ENCODE peak calls at places on chromosomes 13 and 19, in six cellular contexts. D is PC-3, X is GM23248, E is OCI-LY7, V is SK-N-SH, Y is HCT116. Q is an unnamed sample.

GRCh38 chr19:23070353-23070781 is 46.5 kb upstream of the ZNF730 start:
- DNase-seq in D (no peak), X (peak; percentile 45), E (no peak), V (peak; percentile 73), Y (no peak), Q (no peak)

GRCh38 chr13:85528578-85529215 is 270.5 kb downstream of the SLITRK6 start:
- DNase-seq in D (peak; percentile 81), X (peak; percentile 1), E (no peak), V (no peak), Y (no peak), Q (no peak)

GRCh38 chr13:100842136-100842535 is 167.5 kb upstream of the TMTC4 start:
- DNase-seq in D (no peak), X (no peak), E (no peak), V (no peak), Y (no peak), Q (no peak)

GRCh38 chr19:29806098-29806866 is 5.5 kb upstream of the CCNE1 start:
- DNase-seq in D (no peak), X (peak; percentile 28), E (no peak), V (peak; percentile 67), Y (no peak), Q (peak; percentile 54)

GRCh38 chr19:48490980-48491792 is 20.4 kb downstream of the LMTK3 start:
- DNase-seq in D (peak; percentile 29), X (peak; percentile 45), E (peak; percentile 80), V (peak; percentile 82), Y (peak; percentile 71), Q (peak; percentile 79)

GRCh38 chr19:39356647-39357046 is 14.4 kb downstream of the SAMD4B start:
- DNase-seq in D (no peak), X (no peak), E (no peak), V (no peak), Y (no peak), Q (no peak)

GRCh38 chr13:35987572-35988513 is 143.3 kb downstream of the DCLK1 start:
- DNase-seq in D (no peak), X (no peak), E (no peak), V (no peak), Y (no peak), Q (no peak)

GRCh38 chr13:44932850-44933251 is 56.4 kb downstream of the NUFIP1 start:
- DNase-seq in D (peak; percentile 76), X (peak; percentile 75), E (no peak), V (no peak), Y (no peak), Q (no peak)

GRCh38 chr19:52716578-52716977 is 18.3 kb downstream of the ZNF611 start:
- DNase-seq in D (no peak), X (no peak), E (no peak), V (no peak), Y (no peak), Q (no peak)

GRCh38 chr19:42088471-42089190 is 12.7 kb downstream of the ZNF574 start:
- DNase-seq in D (no peak), X (peak; percentile 78), E (no peak), V (no peak), Y (no peak), Q (no peak)

GRCh38 chr13:39410089-39410901 is 192.7 kb downstream of the LHFPL6 start:
- DNase-seq in D (no peak), X (peak; percentile 76), E (no peak), V (no peak), Y (no peak), Q (no peak)

GRCh38 chr19:16143399-16144215 is at the start of gene HSH2D:
- DNase-seq in D (peak; percentile 93), X (no peak), E (peak; percentile 97), V (no peak), Y (peak; percentile 77), Q (peak; percentile 83)

GRCh38 chr13:51601601-51602348 is 17.5 kb downstream of the WDFY2 start:
- DNase-seq in D (no peak), X (no peak), E (no peak), V (no peak), Y (no peak), Q (no peak)

GRCh38 chr13:31775686-31776085 is 36.4 kb downstream of the RXFP2 start:
- DNase-seq in D (no peak), X (peak; percentile 68), E (no peak), V (no peak), Y (no peak), Q (no peak)

GRCh38 chr19:45137179-45137761 is 23.5 kb downstream of the NKPD1 start:
- DNase-seq in D (no peak), X (no peak), E (peak; percentile 95), V (peak; percentile 63), Y (no peak), Q (no peak)

GRCh38 chr13:94173312-94173854 is 306.1 kb downstream of the DCT start:
- DNase-seq in D (no peak), X (peak; percentile 55), E (no peak), V (no peak), Y (no peak), Q (no peak)

GRCh38 chr13:112693831-112694497 is 4.1 kb downstream of the ATP11A start:
- DNase-seq in D (peak; percentile 22), X (peak; percentile 88), E (no peak), V (no peak), Y (no peak), Q (no peak)

GRCh38 chr19:29795461-29795860 is 16.3 kb upstream of the CCNE1 start:
- DNase-seq in D (no peak), X (no peak), E (no peak), V (no peak), Y (no peak), Q (no peak)

GRCh38 chr13:98275711-98276171 is 98.7 kb upstream of the RNF113B start:
- DNase-seq in D (no peak), X (peak; percentile 23), E (no peak), V (no peak), Y (no peak), Q (no peak)

GRCh38 chr13:99614465-99614885 is 113.2 kb downstream of the TM9SF2 start:
- DNase-seq in D (no peak), X (no peak), E (peak; percentile 48), V (peak; percentile 32), Y (no peak), Q (peak; percentile 42)

GRCh38 chr13:50140742-50141659 is 125.8 kb downstream of the KCNRG start:
- DNase-seq in D (no peak), X (peak; percentile 25), E (no peak), V (no peak), Y (no peak), Q (no peak)

GRCh38 chr13:40440990-40441820 is 225.2 kb downstream of the FOXO1 start:
- DNase-seq in D (no peak), X (peak; percentile 34), E (no peak), V (peak; percentile 60), Y (no peak), Q (no peak)

GRCh38 chr13:35771898-35772297 is 295.4 kb upstream of the MAB21L1 start:
- DNase-seq in D (peak; percentile 72), X (peak; percentile 82), E (no peak), V (no peak), Y (no peak), Q (no peak)

GRCh38 chr13:49409008-49409407 is 34.9 kb downstream of the CAB39L start:
- DNase-seq in D (no peak), X (peak; percentile 8), E (no peak), V (no peak), Y (no peak), Q (no peak)

GRCh38 chr13:100491164-100491847 is 97.3 kb downstream of the GGACT start:
- DNase-seq in D (no peak), X (no peak), E (no peak), V (no peak), Y (no peak), Q (no peak)

GRCh38 chr19:18229915-18230314 is 3.7 kb upstream of the PDE4C start:
- DNase-seq in D (no peak), X (no peak), E (no peak), V (no peak), Y (no peak), Q (no peak)

GRCh38 chr19:22622901-22623840 is 11.0 kb upstream of the ZNF492 start:
- DNase-seq in D (no peak), X (peak; percentile 2), E (no peak), V (peak; percentile 83), Y (no peak), Q (no peak)

DNA sequence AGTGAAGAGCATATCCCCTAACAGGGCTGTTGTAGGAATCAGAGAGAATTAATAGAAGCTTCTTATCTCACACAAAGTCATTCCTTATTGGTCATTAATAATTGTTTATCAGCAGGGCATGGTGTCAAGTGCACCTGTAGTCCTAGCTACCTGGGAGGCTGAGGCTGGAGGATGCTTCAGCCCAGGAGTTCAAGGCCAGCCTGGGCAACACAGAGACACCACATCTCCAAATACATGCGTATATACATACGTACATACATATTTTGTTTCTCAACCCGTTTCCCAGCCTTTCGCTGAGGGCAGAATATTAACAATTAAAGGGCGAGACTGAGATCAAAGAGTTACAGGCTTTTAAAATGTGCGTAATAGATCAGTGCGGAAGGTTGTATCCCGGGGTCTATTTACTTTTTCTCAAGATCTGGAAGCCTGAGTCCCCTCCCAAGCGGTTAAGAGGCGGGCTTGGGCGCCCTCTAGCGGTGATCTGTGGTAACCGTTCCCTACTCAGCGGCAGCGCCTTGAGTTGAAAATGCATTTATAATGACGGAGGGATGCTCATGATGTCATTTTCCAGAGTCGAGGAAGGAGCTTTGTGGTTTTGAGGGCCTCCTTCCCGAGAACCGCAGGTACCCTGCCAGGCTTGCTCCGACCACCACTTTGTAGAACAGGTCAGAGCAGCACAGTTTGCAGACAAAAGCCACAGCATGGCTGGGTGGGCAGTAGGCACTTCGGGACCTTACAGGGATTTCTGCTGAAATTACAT is 169.6 kb upstream of the GPR12 start:
- DNase-seq in D (peak; percentile 76), X (peak; percentile 72), E (peak; percentile 72), V (peak; percentile 79), Y (peak; percentile 54), Q (peak; percentile 87)
- H2AFZ ChIP-seq in D (peak overlapping the region; percentile 78), X (peak overlapping the region; percentile 80), E (peak overlapping the region; percentile 76), V (no peak overlapping the region), Y (peak overlapping the region; percentile 74), Q (no peak overlapping the region)

GRCh38 chr19:11381535-11382369 is 2.4 kb downstream of the EPOR start:
- DNase-seq in D (peak; percentile 99), X (peak; percentile 95), E (peak; percentile 93), V (peak; percentile 82), Y (peak; percentile 90), Q (peak; percentile 77)
- TF ChIP-seq EZH2phosphoT487 in D (no peak), X (no peak), E (no peak), V (no peak), Y (no peak), Q (no peak)

DNA sequence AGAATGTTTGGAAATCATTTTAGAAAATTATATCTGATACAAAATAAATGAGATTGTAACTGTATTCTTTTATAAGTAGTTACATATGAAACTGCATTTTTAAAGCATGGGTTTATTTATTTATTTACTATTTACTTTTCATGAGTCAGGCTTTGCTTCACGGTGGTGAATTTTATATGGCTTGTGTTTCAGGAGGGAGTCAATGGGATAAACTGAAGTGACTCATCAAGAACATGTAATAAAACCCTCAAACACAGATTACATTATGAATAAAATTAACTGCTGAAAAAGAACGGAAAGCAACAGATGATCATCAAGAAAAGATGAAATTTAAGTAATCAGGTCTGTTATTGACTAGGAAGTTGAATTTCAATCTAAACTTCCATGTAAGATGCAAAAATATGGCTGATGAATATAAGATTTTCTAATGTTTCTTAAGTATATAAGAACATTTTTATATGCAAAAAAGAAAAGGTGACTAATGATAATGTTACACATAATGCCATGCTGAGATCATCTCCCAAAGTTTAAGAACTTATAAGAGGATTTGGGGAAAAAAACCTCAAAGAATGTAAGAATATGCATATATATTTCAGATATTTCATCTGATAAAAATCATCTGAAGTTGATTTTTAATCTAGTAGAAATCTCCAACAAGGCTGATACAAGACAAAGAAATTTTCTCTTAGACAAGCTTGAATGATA is 383.6 kb downstream of the SLITRK1 start:
- DNase-seq in D (peak; percentile 80), X (peak; percentile 66), E (no peak), V (no peak), Y (no peak), Q (no peak)
- H3K9me3 ChIP-seq in D (no peaks in the 10 kb centered on the region), X (no peaks in the 10 kb centered on the region), E (no peaks in the 10 kb centered on the region), V (no peaks in the 10 kb centered on the region), Y (peaks cover 3% of the 10 kb centered on the region), Q (no peaks in the 10 kb centered on the region)

GRCh38 chr19:1671716-1672037 is 19.3 kb upstream of the TCF3 start:
- DNase-seq in D (no peak), X (no peak), E (peak; percentile 81), V (no peak), Y (no peak), Q (no peak)
- H2AFZ ChIP-seq in D (peak overlapping the region; percentile 71), X (peak overlapping the region; percentile 67), E (peak overlapping the region; percentile 59), V (no peak overlapping the region), Y (peak overlapping the region; percentile 24), Q (no peak overlapping the region)

Q was measured in hepatocyte.